ENCODE peak calls at places on chromosomes 11 and 22, in nine cellular contexts. J is activated CD8-positive, alpha-beta memory T cell treated with anti-CD3 and anti-CD28 coated beads for 4 hours; X is HEK293T; U is GM12878; Q is T-cell; B is fibroblast of mammary gland; O is left cardiac atrium; L is NCI-H524; V is ovary. M is an unnamed sample.

GRCh38 chr11:76656571-76657081 is 13.9 kb downstream of the LRRC32 start:
- DNase-seq in V (no peak), J (no peak), U (no peak), Q (no peak), B (no peak), O (no peak), X (no peak), L (no peak), M (no peak)

GRCh38 chr22:42873361-42873760 is 16.3 kb upstream of the ARFGAP3 start:
- DNase-seq in O (no peak), B (no peak), J (no peak), V (no peak), X (no peak), Q (no peak), L (no peak), U (no peak), M (no peak)

GRCh38 chr11:115409691-115410220 is 94.5 kb downstream of the CADM1 start:
- DNase-seq in U (no peak), J (no peak), O (no peak), X (peak), L (peak), V (no peak), B (no peak), Q (no peak), M (no peak)

GRCh38 chr22:28977481-28977971 is 84.1 kb downstream of the C22orf31 start:
- DNase-seq in J (no peak), V (no peak), X (no peak), Q (no peak), B (peak), L (no peak), O (no peak), U (no peak), M (no peak)

GRCh38 chr11:128039140-128040021 is 548.0 kb downstream of the ETS1 start:
- DNase-seq in L (no peak), V (no peak), O (peak), J (peak), B (peak), Q (peak), U (no peak), X (no peak), M (peak)

GRCh38 chr22:25564320-25564978 is at the start of gene GRK3:
- DNase-seq in Q (peak), U (no peak), B (peak), O (peak), V (peak), L (peak), J (no peak), X (peak), M (no peak)

GRCh38 chr11:86954288-86955110 is 696 bp downstream of the FZD4 start:
- DNase-seq in U (no peak), B (no peak), O (peak), J (no peak), X (no peak), Q (no peak), V (peak), L (no peak), M (no peak)

GRCh38 chr11:94706211-94706610 is 61.9 kb upstream of the AMOTL1 start:
- DNase-seq in U (no peak), B (peak), O (no peak), V (no peak), J (no peak), X (no peak), Q (no peak), L (no peak), M (no peak)

GRCh38 chr11:102936864-102937509 is 18.5 kb downstream of the MMP13 start:
- DNase-seq in J (no peak), U (peak), B (no peak), L (no peak), X (no peak), V (no peak), O (no peak), Q (no peak), M (no peak)

GRCh38 chr11:32071811-32072210 is 19.1 kb upstream of the RCN1 start:
- DNase-seq in U (no peak), Q (no peak), B (peak), J (no peak), V (no peak), O (no peak), X (peak), L (no peak), M (no peak)

GRCh38 chr22:29311468-29312217 is 3.9 kb downstream of the RASL10A start:
- DNase-seq in U (no peak), L (no peak), V (no peak), O (peak), Q (no peak), X (no peak), B (no peak), J (no peak), M (no peak)

GRCh38 chr11:88115828-88116410 is 59.3 kb downstream of the RAB38 start:
- DNase-seq in X (no peak), L (peak), J (no peak), B (no peak), Q (no peak), O (no peak), V (no peak), U (no peak), M (no peak)

GRCh38 chr11:63944987-63945386 is 6.2 kb downstream of the NAA40 start:
- DNase-seq in J (no peak), B (peak), O (peak), L (no peak), X (no peak), U (no peak), Q (no peak), V (peak), M (no peak)

GRCh38 chr22:42977574-42977973 is 37.4 kb downstream of the PACSIN2 start:
- DNase-seq in U (no peak), X (no peak), J (no peak), V (no peak), L (no peak), B (no peak), Q (no peak), O (no peak), M (no peak)

GRCh38 chr11:1260023-1260501 is 37.2 kb downstream of the MUC5B start:
- DNase-seq in U (no peak), B (peak), J (no peak), X (peak), L (no peak), Q (peak), O (no peak), V (no peak), M (no peak)

GRCh38 chr11:122319011-122319410 is 203.0 kb upstream of the BLID start:
- DNase-seq in O (no peak), B (no peak), J (no peak), X (no peak), Q (no peak), U (no peak), V (no peak), L (no peak), M (no peak)

GRCh38 chr11:65425105-65425970 is 2.7 kb downstream of the NEAT1 start:
- DNase-seq in Q (peak), V (peak), O (peak), X (no peak), U (no peak), B (peak), L (no peak), J (peak), M (no peak)

GRCh38 chr11:71309181-71309580 is 56.8 kb upstream of the SHANK2 start:
- DNase-seq in J (no peak), X (no peak), O (no peak), U (no peak), L (no peak), V (no peak), B (no peak), Q (no peak), M (no peak)

GRCh38 chr11:43931717-43932039 is 10.8 kb upstream of the C11orf96 start:
- DNase-seq in L (no peak), Q (no peak), J (no peak), X (no peak), V (no peak), B (no peak), U (no peak), O (no peak), M (no peak)

GRCh38 chr11:35682230-35683195 is 19.9 kb downstream of the TRIM44 start:
- DNase-seq in B (peak), L (peak), X (peak), O (no peak), J (no peak), U (no peak), Q (no peak), V (no peak), M (no peak)

GRCh38 chr11:67631427-67631826 is 1.7 kb upstream of the NUDT8 start:
- DNase-seq in L (no peak), B (no peak), U (no peak), Q (no peak), V (peak), O (peak), X (no peak), J (no peak), M (no peak)

GRCh38 chr11:117881217-117881616 is 4.8 kb upstream of the FXYD6 start:
- DNase-seq in X (no peak), B (no peak), U (no peak), V (no peak), J (no peak), Q (no peak), O (no peak), L (no peak), M (no peak)

GRCh38 chr11:18490319-18490718 is 34.7 kb downstream of the LDHAL6A start:
- DNase-seq in J (no peak), B (peak), Q (no peak), U (no peak), L (no peak), X (no peak), V (no peak), O (no peak), M (no peak)

GRCh38 chr22:49546811-49547585 is 280.7 kb downstream of the BRD1 start:
- DNase-seq in X (no peak), B (no peak), O (no peak), L (no peak), V (no peak), U (no peak), Q (no peak), J (no peak), M (no peak)

GRCh38 chr11:115500547-115501503 is 3.4 kb downstream of the CADM1 start:
- DNase-seq in J (no peak), B (no peak), U (no peak), O (no peak), X (no peak), L (no peak), Q (no peak), V (no peak), M (no peak)

GRCh38 chr11:45887587-45887986 is 2.1 kb downstream of the MAPK8IP1 start:
- DNase-seq in U (no peak), Q (no peak), L (no peak), J (no peak), V (no peak), X (no peak), O (no peak), B (no peak), M (no peak)

GRCh38 chr22:38110008-38110862 is at the start of gene BAIAP2L2:
- DNase-seq in B (no peak), Q (no peak), L (no peak), V (no peak), X (no peak), O (no peak), J (no peak), U (no peak), M (no peak)

GRCh38 chr11:31995525-31996123 is 95.2 kb upstream of the RCN1 start:
- DNase-seq in O (no peak), V (no peak), B (no peak), X (no peak), Q (no peak), L (no peak), J (no peak), U (peak), M (peak)

GRCh38 chr22:29768052-29768680 is 997 bp downstream of the UQCR10 start:
- DNase-seq in O (no peak), B (no peak), Q (no peak), X (no peak), U (no peak), L (no peak), V (no peak), J (no peak), M (no peak)

GRCh38 chr11:65651589-65652510 is 10.9 kb downstream of the RELA start:
- DNase-seq in B (peak), X (no peak), U (no peak), Q (no peak), O (no peak), V (peak), J (no peak), L (no peak), M (no peak)

GRCh38 chr11:68532719-68533369 is 72.3 kb downstream of the PPP6R3 start:
- DNase-seq in J (no peak), L (no peak), B (no peak), X (no peak), V (no peak), O (no peak), Q (no peak), U (no peak), M (no peak)